ENCODE peak calls at places on chromosomes 16 and 17, in seven cellular contexts. V, Q, G, N, D, R and I are unnamed samples.

GRCh38 chr16:750454-750853 is 9.7 kb upstream of the CIAO3 start:
- DNase-seq in V (no peak), Q (no peak), G (no peak), N (no peak), D (no peak), R (no peak), I (no peak)

GRCh38 chr17:82320140-82320840 is 2.9 kb upstream of the CD7 start:
- DNase-seq in V (no peak), Q (no peak), G (no peak), N (no peak), D (no peak), R (no peak), I (no peak)

GRCh38 chr17:65190467-65191095 is 53.4 kb downstream of the RGS9 start:
- DNase-seq in V (no peak), Q (no peak), G (no peak), N (no peak), D (no peak), R (no peak), I (no peak)

GRCh38 chr17:72588961-72589360 is 468.1 kb downstream of the SOX9 start:
- DNase-seq in V (no peak), Q (no peak), G (peak), N (no peak), D (no peak), R (peak), I (no peak)

GRCh38 chr17:45307290-45308015 is 9.4 kb downstream of the MAP3K14 start:
- DNase-seq in V (no peak), Q (no peak), G (peak), N (peak), D (no peak), R (peak), I (peak)

GRCh38 chr16:56211471-56211944 is 20.2 kb downstream of the GNAO1 start:
- DNase-seq in V (no peak), Q (peak), G (no peak), N (no peak), D (no peak), R (no peak), I (no peak)

GRCh38 chr16:71311553-71312158 is 22.5 kb upstream of the CMTR2 start:
- DNase-seq in V (no peak), Q (no peak), G (no peak), N (peak), D (no peak), R (peak), I (peak)

GRCh38 chr17:48047113-48047740 is 932 bp upstream of the NFE2L1 start:
- DNase-seq in V (no peak), Q (peak), G (no peak), N (no peak), D (no peak), R (peak), I (peak)

GRCh38 chr17:57921342-57921741 is 33.9 kb downstream of the CUEDC1 start:
- DNase-seq in V (no peak), Q (peak), G (no peak), N (no peak), D (no peak), R (no peak), I (no peak)

GRCh38 chr17:7974638-7975131 is 27.7 kb upstream of the GUCY2D start:
- DNase-seq in V (no peak), Q (no peak), G (no peak), N (no peak), D (no peak), R (no peak), I (no peak)

GRCh38 chr16:22003195-22003594 is 2.3 kb upstream of the PDZD9 start:
- DNase-seq in V (no peak), Q (no peak), G (no peak), N (no peak), D (no peak), R (no peak), I (no peak)

GRCh38 chr17:45371414-45372324 is 54.8 kb upstream of the MAP3K14 start:
- DNase-seq in V (peak), Q (peak), G (peak), N (peak), D (no peak), R (peak), I (peak)

GRCh38 chr16:68992521-68992920 is 112.9 kb upstream of the HAS3 start:
- DNase-seq in V (no peak), Q (no peak), G (no peak), N (peak), D (no peak), R (peak), I (no peak)

GRCh38 chr16:4866586-4866985 is 19.3 kb downstream of the UBN1 start:
- DNase-seq in V (no peak), Q (no peak), G (no peak), N (no peak), D (no peak), R (no peak), I (no peak)

GRCh38 chr17:45241315-45242011 is 19.8 kb downstream of the FMNL1 start:
- DNase-seq in V (no peak), Q (no peak), G (peak), N (no peak), D (no peak), R (no peak), I (no peak)

GRCh38 chr16:87607223-87607622 is 4.9 kb downstream of the JPH3 start:
- DNase-seq in V (no peak), Q (no peak), G (no peak), N (no peak), D (no peak), R (no peak), I (no peak)

GRCh38 chr16:75471723-75472634 is 7.5 kb upstream of the TMEM170A start:
- DNase-seq in V (peak), Q (peak), G (peak), N (peak), D (no peak), R (peak), I (peak)

GRCh38 chr16:50269061-50269705 is 2.8 kb downstream of the ADCY7 start:
- DNase-seq in V (no peak), Q (peak), G (no peak), N (no peak), D (no peak), R (no peak), I (no peak)

GRCh38 chr17:59219992-59220327 is 351 bp upstream of the GDPD1 start:
- DNase-seq in V (no peak), Q (no peak), G (no peak), N (no peak), D (no peak), R (no peak), I (no peak)

GRCh38 chr16:79163666-79164377 is 436.7 kb downstream of the MAF start:
- DNase-seq in V (peak), Q (no peak), G (no peak), N (no peak), D (no peak), R (no peak), I (no peak)

GRCh38 chr16:8989099-8989878 is 25.6 kb upstream of the USP7 start:
- DNase-seq in V (no peak), Q (no peak), G (no peak), N (no peak), D (no peak), R (no peak), I (no peak)

GRCh38 chr17:1882836-1883235 is 53.0 kb downstream of the RPA1 start:
- DNase-seq in V (no peak), Q (no peak), G (no peak), N (peak), D (no peak), R (peak), I (peak)

GRCh38 chr16:57661936-57662906 is 5.9 kb upstream of the ADGRG3 start:
- DNase-seq in V (no peak), Q (no peak), G (no peak), N (no peak), D (no peak), R (no peak), I (no peak)

GRCh38 chr17:79188048-79188447 is 113.4 kb downstream of the ENGASE start:
- DNase-seq in V (no peak), Q (no peak), G (no peak), N (no peak), D (no peak), R (peak), I (peak)

GRCh38 chr16:67241008-67241900 is 6.0 kb downstream of the FHOD1 start:
- DNase-seq in V (peak), Q (no peak), G (peak), N (peak), D (no peak), R (peak), I (no peak)
- TF ChIP-seq POLR2A in V (no peak), Q (peak), G (no peak), N (no peak), D (no peak), R (no peak), I (no peak)

DNA sequence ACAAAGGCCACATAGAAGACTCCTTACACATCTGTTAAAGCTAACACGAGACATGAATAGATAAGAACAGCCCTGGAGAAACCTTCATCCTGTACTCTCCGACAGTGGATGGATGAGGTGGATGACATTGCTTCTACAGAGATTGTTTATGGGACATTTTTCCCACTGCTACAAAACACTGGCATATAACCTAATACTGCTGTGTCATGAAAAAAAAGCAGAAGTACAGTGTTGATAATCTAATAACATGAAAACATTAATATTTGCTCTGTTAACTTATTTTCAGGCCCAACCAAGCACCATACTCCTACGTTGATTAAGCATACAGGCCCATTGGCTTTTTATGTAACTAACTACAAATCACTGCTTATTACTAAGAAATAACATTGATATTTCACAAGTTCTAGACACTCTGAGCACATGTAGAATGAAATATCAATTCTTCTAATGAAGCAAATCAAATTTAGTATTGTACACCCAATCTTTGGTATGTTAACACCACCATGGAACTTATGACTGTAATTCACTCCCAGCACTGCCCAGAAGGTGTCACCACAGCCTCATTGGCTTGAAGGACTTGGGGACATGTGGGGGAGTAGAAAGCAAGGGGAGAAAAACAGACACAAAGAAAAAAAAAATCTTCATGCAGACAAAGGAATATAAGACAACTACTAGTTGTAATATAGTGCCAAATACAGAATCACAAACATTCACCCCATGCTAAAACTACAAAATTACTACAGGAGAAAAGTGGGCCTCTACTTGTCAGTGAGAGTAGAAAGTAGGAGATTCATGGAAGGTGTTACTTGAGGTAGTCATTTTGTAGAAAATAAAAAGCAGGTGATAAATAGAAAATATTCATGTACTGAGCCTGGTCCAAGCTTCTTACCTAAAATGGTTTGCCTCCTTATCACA is 330.0 kb upstream of the PMFBP1 start:
- DNase-seq in V (peak), Q (no peak), G (peak), N (peak), D (no peak), R (peak), I (peak)
- TF ChIP-seq POLR2A in V (no peak), Q (no peak), G (no peak), N (no peak), D (no peak), R (no peak), I (no peak)

GRCh38 chr16:29816694-29817441 is 916 bp downstream of the PAGR1 start:
- DNase-seq in V (peak), Q (peak), G (peak), N (peak), D (no peak), R (peak), I (peak)
- TF ChIP-seq POLR2A in V (no peak), Q (peak), G (peak), N (peak), D (no peak), R (peak), I (no peak)

GRCh38 chr17:51121620-51122472 is 1.2 kb upstream of the SPAG9 start:
- DNase-seq in V (peak), Q (peak), G (peak), N (peak), D (no peak), R (peak), I (peak)

GRCh38 chr17:51120739-51121619 is at the start of gene SPAG9:
- DNase-seq in V (peak), Q (peak), G (peak), N (peak), D (peak), R (peak), I (peak)

GRCh38 chr17:51120357-51120738 is 320 bp downstream of the SPAG9 start:
- DNase-seq in V (no peak), Q (peak), G (peak), N (peak), D (no peak), R (peak), I (no peak)

GRCh38 chr17:51118330-51119195 is 2.1 kb downstream of the SPAG9 start:
- DNase-seq in V (no peak), Q (peak), G (peak), N (peak), D (no peak), R (peak), I (peak)

DNA sequence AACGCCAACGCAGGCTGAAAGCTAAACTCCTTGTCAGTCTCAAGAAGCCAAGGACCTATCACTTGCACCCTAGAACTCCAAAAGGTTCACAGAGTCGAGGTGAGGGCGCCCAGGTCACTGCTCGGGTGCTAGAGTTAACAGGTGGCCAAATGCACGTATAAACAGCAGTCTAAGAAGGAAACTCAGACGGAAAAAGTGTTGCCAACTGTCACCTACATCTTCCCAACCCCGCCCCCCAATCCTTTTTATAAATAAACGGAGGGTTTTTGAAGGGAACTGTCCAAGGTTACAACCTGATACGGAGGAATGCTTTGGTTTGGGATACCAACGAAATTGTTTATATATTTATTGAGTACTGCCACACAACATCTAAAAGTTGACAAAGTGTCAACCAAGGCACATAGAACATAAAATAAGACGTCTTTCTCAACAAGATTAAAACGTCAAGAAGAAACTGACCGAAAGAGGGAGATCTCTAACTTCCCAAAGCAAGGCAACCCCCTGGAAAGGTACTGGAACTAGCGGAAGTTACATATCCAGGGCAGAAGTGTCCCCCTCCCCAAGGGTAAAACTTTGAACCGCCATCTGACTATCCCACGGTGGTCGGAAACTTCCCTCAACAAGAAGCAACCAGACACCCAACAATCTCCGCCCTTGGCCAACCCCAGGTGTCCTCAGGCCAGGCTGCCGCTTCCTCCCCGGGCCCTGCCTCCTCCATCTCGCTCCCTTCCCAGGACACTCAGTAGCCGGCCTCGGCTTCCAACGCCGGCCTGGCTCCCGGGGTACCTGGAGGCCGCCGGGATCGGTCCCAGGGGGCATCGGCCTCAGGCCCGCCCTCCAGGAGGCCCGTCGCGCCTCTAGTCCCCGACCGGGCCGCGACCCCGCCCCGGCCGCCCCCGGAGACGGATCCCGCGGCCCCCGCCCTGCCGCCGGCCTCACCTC is 982 bp downstream of the SPAG9 start:
- DNase-seq in V (peak), Q (peak), G (peak), N (peak), D (no peak), R (peak), I (peak)
- TF ChIP-seq POLR2A in V (no peak), Q (no peak), G (no peak), N (no peak), D (no peak), R (no peak), I (no peak)

DNA sequence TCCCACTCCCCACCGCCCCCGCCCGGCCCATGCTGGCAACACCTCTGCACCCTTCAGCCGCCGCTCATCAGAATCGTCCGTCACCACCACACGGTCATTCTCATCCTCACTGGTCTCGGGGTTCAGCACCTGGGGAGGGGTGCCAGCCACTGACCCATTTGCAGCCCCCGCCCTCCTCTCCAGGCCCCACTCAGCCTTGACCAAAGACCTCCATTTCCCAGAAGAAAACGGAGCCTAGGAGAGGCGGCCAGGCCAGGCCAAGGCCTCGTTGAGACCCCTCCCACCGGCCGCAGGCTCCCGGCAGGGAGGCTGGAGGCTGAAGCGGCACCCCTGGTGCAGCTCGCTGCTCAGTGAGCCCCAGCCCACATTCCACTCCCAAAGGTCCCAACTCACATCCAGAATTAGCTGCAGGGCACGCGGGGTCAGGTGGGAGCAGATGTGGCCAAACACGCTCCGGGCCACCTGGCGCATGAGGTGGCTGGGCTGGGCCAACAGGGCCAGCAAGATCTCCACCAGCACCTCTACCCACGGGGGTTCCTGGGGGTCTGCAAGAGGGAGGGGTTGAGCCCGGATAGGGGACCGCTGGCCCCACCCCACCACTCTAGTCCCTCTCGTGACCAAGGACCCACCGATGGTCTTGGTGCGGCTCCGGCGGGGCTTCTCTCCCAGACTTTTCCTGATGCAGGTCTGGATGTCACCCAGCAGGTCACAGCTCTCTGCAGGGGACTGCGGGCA is 9.8 kb downstream of the MYBBP1A start:
- DNase-seq in V (no peak), Q (peak), G (no peak), N (no peak), D (no peak), R (no peak), I (no peak)
- TF ChIP-seq POLR2A in V (no peak), Q (no peak), G (no peak), N (no peak), D (no peak), R (no peak), I (no peak)

GRCh38 chr16:82226327-82226726 is 56.3 kb upstream of the MPHOSPH6 start:
- DNase-seq in V (no peak), Q (no peak), G (no peak), N (no peak), D (no peak), R (no peak), I (no peak)

GRCh38 chr16:82236415-82236814 is 66.4 kb upstream of the MPHOSPH6 start:
- DNase-seq in V (no peak), Q (no peak), G (no peak), N (no peak), D (no peak), R (no peak), I (no peak)

GRCh38 chr16:82229800-82230619 is 60.0 kb upstream of the MPHOSPH6 start:
- DNase-seq in V (peak), Q (peak), G (peak), N (peak), D (no peak), R (peak), I (peak)

GRCh38 chr16:82232806-82233205 is 62.8 kb upstream of the MPHOSPH6 start:
- DNase-seq in V (no peak), Q (no peak), G (no peak), N (no peak), D (no peak), R (no peak), I (no peak)

GRCh38 chr16:82231021-82231787 is 61.2 kb upstream of the MPHOSPH6 start:
- DNase-seq in V (no peak), Q (no peak), G (peak), N (no peak), D (no peak), R (no peak), I (no peak)
- TF ChIP-seq POLR2A in V (no peak), Q (no peak), G (no peak), N (no peak), D (no peak), R (no peak), I (no peak)

GRCh38 chr17:27576429-27577123 is 54.4 kb upstream of the LGALS9 start:
- DNase-seq in V (no peak), Q (no peak), G (no peak), N (no peak), D (no peak), R (no peak), I (peak)
- TF ChIP-seq POLR2A in V (no peak), Q (no peak), G (no peak), N (no peak), D (no peak), R (no peak), I (no peak)

DNA sequence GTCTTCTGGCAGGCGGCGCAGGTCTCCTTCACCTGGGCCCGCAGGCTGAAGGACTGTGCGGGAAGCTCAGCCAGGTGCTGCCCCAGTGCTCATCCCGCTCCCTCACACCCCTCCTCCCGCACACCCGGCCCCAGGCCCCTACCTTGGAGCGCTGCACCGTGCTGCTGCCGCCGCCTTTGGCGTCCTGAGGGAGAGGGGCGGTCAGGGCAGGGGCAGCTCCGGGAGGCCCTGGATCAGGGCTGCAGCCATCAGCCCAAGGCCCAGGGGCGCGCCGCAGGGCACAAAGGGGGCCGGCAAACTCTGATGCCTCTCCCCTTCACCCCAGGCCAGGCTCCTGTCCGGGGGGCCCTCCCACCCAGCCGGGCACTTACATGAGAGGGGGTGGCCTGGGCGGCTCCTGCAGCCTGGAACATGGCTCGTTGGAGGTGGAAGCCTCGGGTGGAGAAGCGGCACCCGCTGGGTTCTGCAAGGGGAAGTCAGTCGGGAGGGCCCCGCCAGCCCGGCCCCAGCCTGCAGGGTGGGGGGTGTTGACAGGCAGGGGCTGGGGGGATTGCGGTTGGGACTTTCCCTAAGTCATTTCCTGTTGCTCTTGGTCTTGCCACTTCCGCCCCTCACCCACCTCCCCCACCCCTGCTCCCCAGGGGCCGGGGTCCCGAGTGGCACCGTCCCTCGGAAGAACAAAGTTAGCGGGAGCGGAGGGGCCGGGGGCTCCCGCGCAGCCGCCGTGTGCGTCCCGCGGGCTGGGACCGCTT is 863 bp downstream of the LIMD2 start:
- DNase-seq in V (peak), Q (peak), G (no peak), N (peak), D (peak), R (no peak), I (no peak)
- TF ChIP-seq POLR2A in V (no peak), Q (no peak), G (no peak), N (peak), D (no peak), R (no peak), I (no peak)

GRCh38 chr17:30222741-30223175 is 12.7 kb downstream of the SLC6A4 start:
- DNase-seq in V (no peak), Q (no peak), G (no peak), N (no peak), D (no peak), R (no peak), I (no peak)
- TF ChIP-seq POLR2A in V (no peak), Q (no peak), G (no peak), N (no peak), D (no peak), R (no peak), I (no peak)